ENCODE peak calls at places on chromosomes 2 and 18, in eight cellular contexts. J is cardiac muscle cell, N is AG04450, V is AG10803, U is AG04449, I is uterus, E is pancreas, L is mammary epithelial cell. C is an unnamed sample.

GRCh38 chr2:74816540-74817331 is 17.2 kb upstream of the HK2 start:
- DNase-seq in J (no peak), N (no peak), V (no peak), U (no peak), I (no peak), E (no peak), L (no peak), C (no peak)

GRCh38 chr18:2971741-2972552 is 41.0 kb downstream of the LPIN2 start:
- DNase-seq in J (no peak), N (no peak), V (peak; percentile 34), U (no peak), I (peak; percentile 42), E (no peak), L (no peak), C (no peak)

GRCh38 chr18:13471971-13472628 is 253.5 kb downstream of the LDLRAD4 start:
- DNase-seq in J (no peak), N (no peak), V (no peak), U (no peak), I (no peak), E (no peak), L (no peak), C (no peak)

GRCh38 chr2:10447300-10448207 is 573 bp downstream of the ODC1 start:
- DNase-seq in J (peak; percentile 43), N (no peak), V (peak; percentile 33), U (no peak), I (no peak), E (peak; percentile 65), L (peak; percentile 42), C (no peak)

GRCh38 chr2:37322368-37322767 is 2.3 kb downstream of the PRKD3 start:
- DNase-seq in J (peak; percentile 69), N (no peak), V (peak; percentile 68), U (no peak), I (no peak), E (no peak), L (no peak), C (no peak)

GRCh38 chr18:49464718-49465598 is 4.5 kb upstream of the DYM start:
- DNase-seq in J (peak; percentile 38), N (no peak), V (no peak), U (peak; percentile 23), I (no peak), E (no peak), L (no peak), C (no peak)

GRCh38 chr2:233470839-233471238 is 95.7 kb downstream of the USP40 start:
- DNase-seq in J (no peak), N (no peak), V (no peak), U (no peak), I (peak; percentile 10), E (no peak), L (no peak), C (no peak)

GRCh38 chr2:194104687-194105086 is 1552.3 kb upstream of the SLC39A10 start:
- DNase-seq in J (peak; percentile 5), N (no peak), V (no peak), U (no peak), I (no peak), E (no peak), L (no peak), C (no peak)

GRCh38 chr2:98515571-98515927 is 70.9 kb downstream of the INPP4A start:
- DNase-seq in J (no peak), N (no peak), V (no peak), U (no peak), I (no peak), E (no peak), L (no peak), C (no peak)

GRCh38 chr2:71379086-71379485 is 47.5 kb downstream of the ZNF638 start:
- DNase-seq in J (peak; percentile 80), N (peak; percentile 27), V (peak; percentile 82), U (peak; percentile 21), I (no peak), E (no peak), L (peak; percentile 76), C (no peak)

DNA sequence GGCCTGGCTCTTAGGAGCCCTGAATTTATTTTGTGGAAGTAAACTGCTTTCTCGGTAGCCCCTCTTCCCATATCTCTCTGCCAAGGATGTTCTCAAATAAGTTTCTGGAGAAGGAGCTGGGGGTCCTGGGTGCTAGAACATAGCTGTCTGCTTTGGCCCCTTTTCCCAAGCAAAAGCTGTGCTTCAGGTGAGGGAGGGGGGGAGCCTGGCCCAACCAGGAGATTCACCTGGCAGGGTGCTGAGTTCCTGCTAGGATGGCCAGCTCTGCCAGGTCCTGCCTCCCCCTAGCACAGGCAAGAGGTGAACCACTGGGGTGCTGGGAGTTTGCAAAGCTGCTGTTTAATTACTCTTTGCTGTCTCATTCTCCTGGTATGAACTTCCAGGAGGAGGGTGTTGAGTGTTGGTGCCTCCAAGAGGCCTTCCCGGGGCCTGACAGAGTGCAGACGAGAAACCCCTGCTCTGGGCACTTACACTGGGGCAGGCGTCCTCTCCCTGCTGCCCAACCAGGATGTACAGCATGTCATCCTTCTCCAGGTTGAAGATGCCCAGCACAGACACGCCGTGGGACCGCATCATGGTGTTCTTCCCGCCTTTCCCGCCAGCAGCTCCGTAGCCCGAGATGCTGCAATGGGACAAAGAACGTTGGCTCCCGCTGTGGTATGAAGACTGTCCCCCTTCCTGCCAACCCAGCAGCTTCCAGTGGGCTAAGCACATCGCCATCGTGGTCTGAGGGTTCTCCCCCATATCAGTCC is 124.2 kb downstream of the CLIP4 start:
- DNase-seq in J (no peak), N (no peak), V (no peak), U (no peak), I (no peak), E (no peak), L (no peak), C (no peak)
- H3K4me3 ChIP-seq in J (no peak overlapping the region), N (no peak overlapping the region), V (no peak overlapping the region), U (no peak overlapping the region), I (no peak overlapping the region), E (no peak overlapping the region), L (no peak overlapping the region), C (no peak overlapping the region)

DNA sequence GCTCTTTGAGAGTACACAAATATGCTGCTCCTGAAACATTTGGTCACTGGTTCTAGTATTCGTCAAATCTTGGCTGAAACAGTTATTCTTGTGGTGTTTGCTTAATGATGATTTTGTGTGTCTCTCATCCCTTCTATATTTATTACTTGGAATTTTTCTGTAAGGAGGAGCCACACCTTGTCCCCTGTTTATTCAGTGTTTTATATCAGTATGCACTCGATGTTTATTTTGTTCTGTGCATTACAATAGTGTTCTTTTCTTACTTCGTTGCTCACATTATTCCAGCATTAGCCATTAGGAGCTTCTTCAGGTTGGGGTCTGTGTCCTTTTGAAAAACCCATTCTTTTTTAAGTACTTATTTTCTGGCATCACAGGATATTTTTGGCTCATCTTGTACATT is 5.1 kb upstream of the RAMP1 start:
- DNase-seq in J (no peak), N (no peak), V (no peak), U (no peak), I (no peak), E (no peak), L (no peak), C (no peak)
- TF ChIP-seq CTCF in J (no peak), N (no peak), V (no peak), U (no peak), I (no peak), E (no peak), L (no peak), C (no peak)

DNA sequence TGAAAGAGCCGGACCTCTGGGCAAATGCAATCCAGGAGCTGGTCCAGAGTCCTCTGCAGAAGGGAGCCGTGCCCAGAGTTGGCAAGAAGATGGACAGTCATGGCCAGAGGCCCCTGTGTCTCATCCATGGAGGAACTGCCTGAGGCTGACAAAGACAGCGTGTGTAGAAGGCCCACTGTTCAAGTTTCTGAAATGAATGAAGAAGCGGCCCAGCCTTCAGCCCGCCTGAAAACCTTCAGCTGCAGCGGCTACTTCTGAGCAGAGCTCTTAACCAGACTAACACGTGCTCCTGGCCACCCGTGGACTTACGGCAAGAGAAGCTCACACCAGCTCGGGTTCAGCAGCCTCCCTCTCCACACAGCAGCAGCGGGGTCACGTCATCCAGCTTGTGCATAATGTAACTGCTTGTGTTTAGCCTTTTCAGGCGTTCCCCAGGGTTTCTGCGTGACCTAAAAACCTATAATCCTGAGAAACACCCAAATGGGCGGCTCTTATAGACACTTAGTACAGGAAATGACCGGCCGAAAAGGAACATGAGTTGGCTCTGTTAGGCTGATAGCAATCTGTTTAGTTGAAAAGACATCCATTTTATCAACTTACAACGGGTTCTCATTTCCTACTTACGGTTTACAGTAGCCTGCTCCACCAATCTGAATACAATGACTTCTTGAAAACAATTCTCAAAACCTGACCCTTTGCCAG is at the start of gene FAM124B:
- DNase-seq in J (peak; percentile 87), N (peak; percentile 15), V (peak; percentile 29), U (no peak), I (peak; percentile 49), E (no peak), L (no peak), C (peak; percentile 90)
- H3K4me3 ChIP-seq in J (no peak within 1 kb of the TSS), N (no peak within 1 kb of the TSS), V (no peak within 1 kb of the TSS), U (no peak within 1 kb of the TSS), I (no peak within 1 kb of the TSS), E (no peak within 1 kb of the TSS), L (no peak within 1 kb of the TSS), C (peak within 1 kb of the TSS; percentile 18)

GRCh38 chr2:214591359-214591758 is 180.5 kb downstream of the VWC2L start:
- DNase-seq in J (no peak), N (no peak), V (no peak), U (no peak), I (no peak), E (no peak), L (no peak), C (no peak)

DNA sequence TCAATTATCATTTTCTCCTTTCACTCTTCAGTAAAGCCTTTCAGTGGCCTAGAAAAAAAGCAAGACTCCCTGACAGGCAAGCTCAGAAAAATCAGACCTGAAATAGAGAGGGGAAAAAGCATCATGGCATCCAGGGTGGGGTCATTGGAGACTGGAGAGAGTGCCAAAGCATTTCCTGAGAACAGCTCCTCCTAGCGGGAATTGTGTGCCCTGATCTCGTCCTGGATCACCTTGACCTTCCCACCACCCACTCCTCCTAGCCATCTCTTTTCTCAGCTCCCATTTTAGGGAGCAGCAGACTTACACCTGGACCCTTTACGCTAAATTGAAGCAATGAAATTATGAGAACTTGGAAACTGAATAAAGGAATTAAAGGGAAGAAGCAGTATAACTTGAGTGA is 176.6 kb downstream of the VWC2L start:
- DNase-seq in J (no peak), N (no peak), V (no peak), U (no peak), I (no peak), E (no peak), L (no peak), C (no peak)
- TF ChIP-seq CTCF in J (no peak), N (no peak), V (no peak), U (no peak), I (no peak), E (no peak), L (peak; percentile 56), C (peak; percentile 42)

GRCh38 chr2:44623622-44624351 is 262.0 kb downstream of the CAMKMT start:
- DNase-seq in J (peak; percentile 10), N (no peak), V (no peak), U (no peak), I (no peak), E (no peak), L (no peak), C (no peak)
- H3K4me3 ChIP-seq in J (no peak overlapping the region), N (no peak overlapping the region), V (no peak overlapping the region), U (no peak overlapping the region), I (no peak overlapping the region), E (no peak overlapping the region), L (no peak overlapping the region), C (no peak overlapping the region)